ENCODE peak calls at places on chromosomes 16 and 17, in eight cellular contexts. E is OCI-LY7; U is A549; F is lower lobe of right lung; W is naive thymus-derived CD4-positive, alpha-beta T cell; P is astrocyte; Q is GM23248; G is cardiac muscle cell. X is an unnamed sample.

GRCh38 chr16:2148714-2149629 is 547 bp downstream of the RAB26 start:
- DNase-seq in U (peak; percentile 64), W (no peak), Q (peak; percentile 61), E (peak; percentile 54), G (no peak), F (no peak), P (no peak), X (no peak)

GRCh38 chr17:2024572-2025219 is 438 bp downstream of the RTN4RL1 start:
- DNase-seq in E (no peak), F (no peak), U (peak; percentile 44), P (no peak), W (no peak), Q (no peak), G (no peak), X (no peak)

GRCh38 chr16:74700206-74701040 is at the start of gene MLKL:
- DNase-seq in P (peak; percentile 38), U (peak; percentile 66), F (peak; percentile 81), G (peak; percentile 61), W (peak; percentile 46), E (peak; percentile 53), Q (peak; percentile 77), X (peak; percentile 83)

GRCh38 chr16:67562918-67563707 is 787 bp downstream of the CTCF start:
- DNase-seq in U (peak; percentile 57), F (peak; percentile 78), E (peak; percentile 87), P (peak; percentile 30), G (peak; percentile 64), W (peak; percentile 61), Q (peak; percentile 81), X (peak; percentile 69)

GRCh38 chr16:25689137-25689836 is 2.5 kb upstream of the HS3ST4 start:
- DNase-seq in F (no peak), G (no peak), P (no peak), W (no peak), Q (no peak), U (no peak), E (no peak), X (no peak)

GRCh38 chr16:72198021-72198420 is 26.1 kb upstream of the PMFBP1 start:
- DNase-seq in G (peak; percentile 93), P (peak; percentile 69), F (no peak), E (no peak), Q (peak; percentile 91), U (no peak), W (no peak), X (peak; percentile 75)

GRCh38 chr17:70327723-70328122 is 158.4 kb downstream of the KCNJ2 start:
- DNase-seq in W (no peak), F (no peak), P (no peak), E (no peak), G (no peak), Q (no peak), U (no peak), X (no peak)

GRCh38 chr16:57141822-57142631 is 43.8 kb downstream of the PSME3IP1 start:
- DNase-seq in F (no peak), U (no peak), P (no peak), E (peak; percentile 84), G (no peak), W (peak; percentile 54), Q (no peak), X (no peak)

GRCh38 chr17:38875477-38876080 is 5.7 kb downstream of the LASP1 start:
- DNase-seq in E (no peak), P (no peak), U (no peak), F (no peak), G (peak; percentile 50), W (no peak), Q (peak; percentile 53), X (peak; percentile 42)

GRCh38 chr17:9821921-9822320 is at the start of gene GSG1L2:
- DNase-seq in P (no peak), U (no peak), W (no peak), E (no peak), F (no peak), Q (no peak), G (no peak), X (no peak)

GRCh38 chr16:28297784-28298510 is 5.6 kb downstream of the SBK1 start:
- DNase-seq in Q (no peak), W (no peak), E (no peak), F (no peak), U (no peak), G (no peak), P (no peak), X (no peak)

GRCh38 chr16:6957676-6958075 is 375.0 kb upstream of the RBFOX1 start:
- DNase-seq in P (no peak), G (no peak), Q (no peak), E (no peak), W (no peak), F (no peak), U (peak; percentile 0), X (no peak)

GRCh38 chr17:46159686-46160085 is 33.5 kb downstream of the KANSL1 start:
- DNase-seq in P (peak; percentile 97), W (no peak), Q (peak; percentile 87), G (peak; percentile 72), E (no peak), F (no peak), U (no peak), X (no peak)

GRCh38 chr16:7394936-7395335 is 62.3 kb downstream of the RBFOX1 start:
- DNase-seq in P (no peak), W (no peak), Q (no peak), E (no peak), U (no peak), G (no peak), F (no peak), X (no peak)

GRCh38 chr16:11536104-11536866 is 50.4 kb downstream of the LITAF start:
- DNase-seq in F (no peak), P (no peak), U (no peak), W (no peak), G (no peak), Q (no peak), E (no peak), X (no peak)

GRCh38 chr17:6548578-6549330 is 7.6 kb downstream of the PITPNM3 start:
- DNase-seq in E (peak; percentile 47), F (no peak), Q (no peak), G (no peak), W (peak; percentile 18), P (no peak), U (no peak), X (peak; percentile 74)

GRCh38 chr16:56121156-56121500 is 70.2 kb upstream of the GNAO1 start:
- DNase-seq in G (no peak), W (no peak), U (no peak), Q (no peak), P (no peak), F (no peak), E (no peak), X (no peak)

DNA sequence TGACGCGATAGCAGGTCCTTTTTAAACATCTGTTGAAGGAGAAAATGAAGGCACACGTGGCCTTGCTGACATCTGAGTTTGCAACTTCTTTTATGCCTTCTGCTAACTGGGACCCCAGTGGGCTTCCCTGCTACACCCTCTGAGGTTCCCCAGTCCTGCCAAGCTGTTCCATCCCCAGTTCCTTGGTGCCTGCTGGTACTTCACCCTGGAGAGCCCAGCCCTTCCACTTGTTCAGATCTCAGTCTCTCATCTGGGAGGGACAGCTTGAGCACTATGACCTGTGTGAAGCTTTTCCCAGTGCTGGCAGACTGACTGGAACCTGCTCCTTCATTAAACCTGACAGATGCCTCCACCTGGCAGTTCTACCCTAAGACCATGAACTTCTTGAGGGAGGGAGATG is 95.5 kb downstream of the WWOX start:
- DNase-seq in G (no peak), U (no peak), P (no peak), Q (no peak), F (no peak), E (no peak), W (no peak), X (no peak)
- H3K4me3 ChIP-seq in G (no peak overlapping the region), U (no peak overlapping the region), P (no peak overlapping the region), Q (no peak overlapping the region), F (no peak overlapping the region), E (no peak overlapping the region), W (no peak overlapping the region), X (no peak overlapping the region)

GRCh38 chr16:87795336-87795735 is 29.6 kb upstream of the KLHDC4 start:
- DNase-seq in Q (no peak), F (no peak), W (no peak), G (no peak), E (no peak), P (no peak), U (no peak), X (no peak)
- H3K27ac ChIP-seq in Q (no peak overlapping the region), F (no peak overlapping the region), W (no peak overlapping the region), G (no peak overlapping the region), E (no peak overlapping the region), P (no peak overlapping the region), U (peak overlapping the region; percentile 32), X (no peak overlapping the region)

GRCh38 chr17:57905875-57906455 is 49.2 kb downstream of the CUEDC1 start:
- DNase-seq in G (no peak), P (no peak), U (no peak), E (no peak), F (no peak), W (no peak), Q (no peak), X (no peak)
- H3K4me1 ChIP-seq in G (peaks cover 11% of the 10 kb centered on the region), P (peaks cover 20% of the 10 kb centered on the region), U (peaks cover 63% of the 10 kb centered on the region), E (peaks cover 40% of the 10 kb centered on the region), F (peaks cover 53% of the 10 kb centered on the region), W (no peaks in the 10 kb centered on the region), Q (peaks cover 17% of the 10 kb centered on the region), X (peaks cover 14% of the 10 kb centered on the region)

GRCh38 chr17:28380572-28380907 is 9.0 kb downstream of the SARM1 start:
- DNase-seq in P (no peak), F (no peak), W (no peak), Q (no peak), G (no peak), E (no peak), U (no peak), X (no peak)

GRCh38 chr17:28388106-28388505 is 16.6 kb downstream of the SARM1 start:
- DNase-seq in U (no peak), F (no peak), G (no peak), Q (no peak), E (no peak), P (no peak), W (no peak), X (no peak)

GRCh38 chr17:28385037-28385797 is 13.7 kb downstream of the SARM1 start:
- DNase-seq in W (no peak), G (no peak), P (no peak), E (no peak), Q (no peak), F (peak; percentile 66), U (no peak), X (no peak)

GRCh38 chr17:28381141-28381825 is 9.8 kb downstream of the SARM1 start:
- DNase-seq in W (no peak), F (peak; percentile 76), P (no peak), G (peak; percentile 34), U (no peak), E (no peak), Q (no peak), X (peak; percentile 57)

DNA sequence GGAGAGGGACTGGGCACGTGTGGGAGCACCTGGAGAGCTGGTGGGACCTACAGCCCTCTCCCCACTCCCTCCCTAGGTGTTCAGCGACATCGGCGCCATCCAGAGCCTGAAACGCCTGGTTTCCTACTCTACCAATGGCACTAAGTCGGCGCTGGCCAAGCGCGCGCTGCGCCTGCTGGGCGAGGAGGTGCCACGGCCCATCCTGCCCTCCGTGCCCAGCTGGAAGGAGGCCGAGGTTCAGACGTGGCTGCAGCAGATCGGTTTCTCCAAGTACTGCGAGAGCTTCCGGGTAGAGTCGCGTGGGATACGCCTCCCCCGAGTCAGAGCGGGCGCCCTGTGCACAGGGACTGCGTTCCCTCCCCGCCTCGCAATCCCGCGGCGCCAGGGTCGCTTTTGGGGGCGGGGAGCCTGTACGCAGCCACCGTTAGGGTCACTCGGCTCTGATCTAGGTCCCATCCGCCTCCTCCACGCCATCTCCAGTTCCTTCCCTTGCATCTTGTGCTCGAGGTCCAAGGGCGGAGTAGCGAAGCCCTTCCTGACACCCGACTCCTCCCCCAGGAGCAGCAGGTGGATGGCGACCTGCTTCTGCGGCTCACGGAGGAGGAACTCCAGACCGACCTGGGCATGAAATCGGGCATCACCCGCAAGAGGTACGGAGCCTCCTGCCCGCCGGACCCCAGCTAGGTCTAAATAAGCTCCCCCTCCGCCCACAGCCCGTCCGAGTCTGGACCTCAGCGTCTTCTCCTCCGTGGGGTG is 13.0 kb downstream of the SARM1 start:
- DNase-seq in P (no peak), G (no peak), F (peak; percentile 88), Q (peak; percentile 67), E (no peak), W (peak; percentile 58), U (no peak), X (peak; percentile 51)
- H3K4me3 ChIP-seq in P (no peak overlapping the region), G (peak overlapping the region; percentile 23), F (peak overlapping the region; percentile 65), Q (peak overlapping the region; percentile 62), E (no peak overlapping the region), W (peak overlapping the region; percentile 78), U (no peak overlapping the region), X (peak overlapping the region; percentile 11)